ENCODE peak calls at places on chromosomes 5 and 9, in four cellular contexts. P, E, D and V are unnamed samples.

GRCh38 chr5:34618666-34619065 is 37.5 kb upstream of the RAI14 start:
- DNase-seq in P (no peak), E (no peak), D (no peak), V (no peak)

GRCh38 chr9:12822111-12822510 is 47.3 kb downstream of the LURAP1L start:
- DNase-seq in P (no peak), E (no peak), D (no peak), V (no peak)

GRCh38 chr9:124218438-124219289 is 39.1 kb upstream of the NEK6 start:
- DNase-seq in P (no peak), E (peak; percentile 92), D (no peak), V (no peak)

GRCh38 chr9:91243029-91243428 is 118.7 kb downstream of the AUH start:
- DNase-seq in P (no peak), E (no peak), D (no peak), V (no peak)

GRCh38 chr5:37858250-37858649 is 18.4 kb upstream of the GDNF start:
- DNase-seq in P (no peak), E (no peak), D (no peak), V (no peak)

GRCh38 chr9:23590601-23591000 is 235.4 kb downstream of the ELAVL2 start:
- DNase-seq in P (no peak), E (no peak), D (no peak), V (no peak)

GRCh38 chr5:38540348-38540747 is 16.1 kb downstream of the LIFR start:
- DNase-seq in P (no peak), E (no peak), D (no peak), V (no peak)

GRCh38 chr9:22005700-22006605 is 3.2 kb downstream of the CDKN2B start:
- DNase-seq in P (peak; percentile 35), E (no peak), D (no peak), V (peak; percentile 21)

GRCh38 chr9:93676310-93677054 is 100.1 kb downstream of the PHF2 start:
- DNase-seq in P (peak; percentile 1), E (no peak), D (no peak), V (peak; percentile 10)

GRCh38 chr9:70324963-70325362 is 66.2 kb downstream of the SMC5 start:
- DNase-seq in P (no peak), E (no peak), D (no peak), V (no peak)

DNA sequence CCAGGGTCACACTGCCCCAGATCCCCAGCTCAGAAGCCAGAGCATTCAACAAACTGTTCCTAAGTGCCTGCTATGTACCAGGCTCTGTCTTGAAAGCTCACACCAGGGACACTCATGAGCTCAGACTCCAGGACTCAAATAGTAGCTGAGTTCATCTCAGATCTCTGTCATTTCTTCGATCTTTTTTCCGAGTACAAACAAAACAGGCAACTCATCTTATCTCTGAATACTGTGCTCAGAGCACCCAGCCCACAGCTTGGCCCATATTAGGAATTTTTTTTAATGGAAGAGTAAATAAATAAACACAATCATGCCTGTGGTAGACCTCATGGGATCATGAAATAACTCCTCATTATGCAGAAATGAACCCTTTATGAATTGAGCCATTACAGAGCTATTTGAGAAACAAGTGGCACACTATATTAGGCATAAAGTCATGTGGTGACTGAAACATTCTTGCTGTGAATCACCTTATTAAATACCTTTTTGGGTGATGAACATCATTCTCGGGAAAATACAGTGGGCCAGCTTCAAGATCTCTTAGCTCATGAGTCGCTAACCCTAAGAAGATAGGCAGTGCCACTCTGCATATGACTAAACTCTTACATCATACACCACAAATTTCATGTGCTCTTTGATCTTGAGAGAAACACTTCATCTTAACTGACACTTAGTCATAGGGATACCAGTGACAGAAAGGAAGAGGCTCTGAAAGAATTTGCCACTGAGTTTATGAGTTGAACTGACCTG is 9.9 kb downstream of the SH3RF2 start:
- DNase-seq in P (no peak), E (peak; percentile 27), D (no peak), V (peak; percentile 14)
- TF ChIP-seq USF1 in P (no peak), E (no peak), D (no peak), V (no peak)

DNA sequence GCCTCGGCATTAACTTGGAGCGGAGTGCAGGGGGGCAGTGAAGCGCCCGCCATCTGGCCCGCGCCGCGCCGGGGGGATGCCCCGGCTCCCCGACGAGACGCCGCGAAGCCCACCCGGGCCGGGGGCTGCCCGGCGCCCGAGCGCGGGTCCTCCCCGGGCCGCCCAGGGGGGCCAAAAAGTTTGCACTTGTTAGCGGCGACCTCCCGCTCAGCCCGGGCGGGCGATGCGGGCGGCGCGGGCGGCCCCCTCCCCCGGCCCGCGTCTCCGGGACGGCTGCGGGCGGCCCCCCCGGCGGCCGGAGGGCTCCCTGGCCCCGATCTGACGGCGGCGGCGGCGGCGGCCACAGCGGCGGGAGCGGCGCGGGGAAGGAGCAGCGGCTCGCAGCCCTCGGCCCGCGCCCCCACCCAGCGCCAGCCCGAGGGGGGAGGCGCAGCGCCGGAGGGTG is at the start of gene NTNG2:
- DNase-seq in P (no peak), E (no peak), D (peak; percentile 35), V (no peak)
- TF ChIP-seq USF1 in P (no peak), E (no peak), D (no peak), V (no peak)

GRCh38 chr9:9598723-9599122 is 1014.1 kb downstream of the PTPRD start:
- DNase-seq in P (no peak), E (no peak), D (no peak), V (no peak)
- TF ChIP-seq USF1 in P (no peak), E (no peak), D (no peak), V (no peak)

DNA sequence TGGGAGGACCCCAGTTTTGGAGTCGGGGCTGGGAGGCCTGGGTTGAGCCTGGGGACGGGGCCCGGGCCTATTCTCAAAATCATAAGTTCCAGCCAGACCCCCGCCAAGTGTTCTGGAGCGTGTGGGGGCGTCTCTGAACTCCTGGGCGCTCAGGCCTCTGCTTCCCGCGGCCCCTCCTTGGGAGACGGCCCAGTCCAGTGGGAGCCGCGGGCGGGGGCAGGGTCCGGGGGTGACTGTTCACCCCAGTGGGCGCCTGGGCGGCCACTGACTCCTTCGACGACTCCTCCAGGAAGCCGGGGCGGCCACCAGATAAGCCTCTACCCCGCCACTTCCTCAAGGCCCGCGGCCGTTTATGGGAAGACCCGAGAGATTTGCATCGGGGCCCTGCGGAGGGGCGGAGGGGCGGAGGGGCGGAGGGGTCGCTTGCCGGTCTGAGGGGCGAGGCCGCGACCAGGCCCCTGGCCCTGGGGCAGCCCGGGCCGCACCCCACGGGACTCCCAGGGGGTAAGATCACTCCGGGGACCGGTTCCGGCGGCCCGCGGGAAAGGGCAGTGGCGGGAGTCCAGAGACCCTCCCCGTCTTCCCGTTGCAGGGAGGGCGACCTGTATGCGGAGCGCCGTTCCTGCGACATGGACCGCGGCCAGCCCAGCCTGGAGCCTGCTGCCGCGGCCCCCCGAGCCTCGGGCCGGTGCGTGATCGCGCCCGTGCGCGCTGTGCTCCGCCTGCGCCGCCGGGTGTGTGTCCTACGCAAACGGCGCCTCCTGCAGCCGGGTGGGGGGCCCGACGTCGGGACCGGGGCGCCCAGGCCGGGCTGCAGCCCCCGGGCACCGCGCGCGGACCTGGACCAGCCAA is 761 bp downstream of the TOR4A start:
- DNase-seq in P (peak; percentile 48), E (no peak), D (peak; percentile 64), V (peak; percentile 27)
- TF ChIP-seq USF1 in P (no peak), E (no peak), D (no peak), V (no peak)

DNA sequence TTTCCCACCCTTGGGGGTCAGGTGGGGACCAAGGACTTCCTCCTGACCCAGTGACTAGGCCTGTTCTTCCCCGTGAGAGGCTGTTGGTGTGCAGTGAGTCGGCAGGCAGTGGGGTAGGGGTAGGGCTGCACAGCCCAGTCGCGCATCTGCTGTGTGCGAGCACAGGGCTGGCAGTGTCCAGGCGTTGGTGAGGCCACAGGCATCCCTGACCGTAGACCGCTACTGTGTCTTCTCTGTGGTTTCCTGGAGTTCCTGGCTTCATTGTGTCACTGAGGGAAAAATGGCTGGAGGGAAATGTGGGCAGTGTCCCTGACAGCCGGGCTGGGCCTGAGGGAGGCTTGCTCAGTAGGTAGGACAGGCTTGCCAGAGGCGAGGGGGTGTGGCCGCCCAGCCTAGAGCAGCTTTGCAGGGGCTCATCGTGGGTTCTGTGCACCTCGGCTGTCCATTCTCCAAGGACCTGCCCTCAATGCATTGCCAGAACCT is 95.4 kb downstream of the CACNA1B start:
- DNase-seq in P (no peak), E (no peak), D (no peak), V (peak; percentile 12)
- TF ChIP-seq USF1 in P (no peak), E (no peak), D (no peak), V (no peak)

DNA sequence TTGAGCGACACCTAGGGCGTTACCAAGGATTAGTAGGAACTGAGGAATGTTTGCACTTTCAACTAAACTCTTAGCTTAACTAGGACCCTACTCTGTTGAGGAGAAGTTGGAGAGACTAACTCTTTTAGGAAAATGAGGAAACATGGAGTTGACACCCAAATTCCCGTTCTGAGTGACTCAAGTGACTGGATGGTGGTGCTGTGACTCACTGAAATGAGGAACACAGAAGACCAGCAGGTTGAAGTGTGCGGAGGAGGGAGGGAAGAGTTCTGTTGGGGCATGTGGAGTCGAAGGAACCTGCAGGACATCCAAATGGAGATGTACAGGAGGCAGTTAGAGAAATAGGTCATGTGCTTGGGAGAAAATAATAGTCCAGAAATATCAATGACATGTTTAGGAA is 8.1 kb downstream of the HEXB start:
- DNase-seq in P (no peak), E (no peak), D (no peak), V (no peak)
- TF ChIP-seq USF1 in P (no peak), E (no peak), D (no peak), V (no peak)